ENCODE peak calls at places on chromosome 19, in six cellular contexts. F, S, B, Y, R and W are unnamed samples.
A peak's percentile ranks its signal among the peaks of the same experiment; 100 is the strongest.

GRCh38 chr19:42246869-42247630 is 4.6 kb upstream of the GSK3A start:
- DNase-seq in F (no peak), S (no peak), B (no peak), Y (no peak), R (no peak), W (no peak)

GRCh38 chr19:23698711-23699520 is 11.9 kb upstream of the ZNF675 start:
- DNase-seq in F (no peak), S (no peak), B (no peak), Y (no peak), R (no peak), W (no peak)

GRCh38 chr19:33348301-33349010 is 25.1 kb upstream of the CEBPG start:
- DNase-seq in F (no peak), S (peak; percentile 46), B (no peak), Y (no peak), R (no peak), W (no peak)

GRCh38 chr19:55652311-55653078 is 2.3 kb upstream of the U2AF2 start:
- DNase-seq in F (no peak), S (no peak), B (no peak), Y (no peak), R (no peak), W (no peak)

GRCh38 chr19:29660835-29661234 is 4.4 kb upstream of the PLEKHF1 start:
- DNase-seq in F (no peak), S (no peak), B (no peak), Y (no peak), R (no peak), W (no peak)

GRCh38 chr19:14006766-14007562 is 844 bp upstream of the RFX1 start:
- DNase-seq in F (no peak), S (no peak), B (no peak), Y (peak; percentile 98), R (peak; percentile 84), W (no peak)

GRCh38 chr19:33404916-33405315 is 31.4 kb downstream of the CEBPG start:
- DNase-seq in F (no peak), S (no peak), B (no peak), Y (no peak), R (no peak), W (no peak)

GRCh38 chr19:16379521-16380313 is 55.1 kb downstream of the KLF2 start:
- DNase-seq in F (no peak), S (no peak), B (no peak), Y (no peak), R (no peak), W (no peak)

GRCh38 chr19:7478843-7479227 is 10.0 kb downstream of the PEX11G start:
- DNase-seq in F (no peak), S (no peak), B (no peak), Y (no peak), R (no peak), W (no peak)

GRCh38 chr19:9881720-9882119 is 46.6 kb downstream of the PIN1 start:
- DNase-seq in F (no peak), S (no peak), B (no peak), Y (no peak), R (no peak), W (no peak)
- TF ChIP-seq TAF1 in F (no peak), S (no peak), B (no peak), Y (no peak), R (no peak), W (no peak)

GRCh38 chr19:15331419-15332310 is 674 bp downstream of the BRD4 start:
- DNase-seq in F (peak; percentile 50), S (no peak), B (no peak), Y (peak; percentile 60), R (peak; percentile 85), W (peak; percentile 54)
- TF ChIP-seq POLR2A in F (no peak), S (no peak), B (peak; percentile 58), Y (peak; percentile 24), R (no peak), W (peak; percentile 44)

DNA sequence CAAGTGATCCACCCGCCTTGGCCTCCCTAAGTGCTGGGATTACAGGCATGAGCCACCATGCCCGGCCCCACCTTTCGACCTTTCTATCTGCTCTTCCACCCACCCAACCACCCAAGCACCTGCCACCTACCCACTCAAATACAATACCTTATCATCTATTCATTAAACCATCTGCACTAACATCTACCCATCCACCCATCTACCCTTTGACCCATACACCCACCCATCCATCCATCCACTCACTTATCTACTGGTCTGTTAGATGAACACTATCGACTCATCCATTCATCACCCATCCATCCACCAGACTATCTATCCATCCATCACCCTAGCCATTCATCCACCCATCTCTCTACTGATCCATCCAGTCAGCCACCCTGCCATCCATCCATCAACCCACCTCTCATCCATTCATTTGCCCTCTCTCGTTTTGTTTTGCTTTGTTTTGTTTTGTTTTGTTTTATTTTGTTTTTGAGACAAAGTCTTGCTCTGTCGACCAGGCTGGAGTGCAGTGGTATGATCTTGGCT is 17.2 kb downstream of the EML2 start:
- DNase-seq in F (no peak), S (no peak), B (no peak), Y (no peak), R (no peak), W (no peak)
- TF ChIP-seq POLR2AphosphoS5 in F (no peak), S (no peak), B (no peak), Y (no peak), R (no peak), W (no peak)

GRCh38 chr19:21221653-21222052 is 79.8 kb downstream of the ZNF431 start:
- DNase-seq in F (no peak), S (no peak), B (no peak), Y (no peak), R (no peak), W (no peak)
- TF ChIP-seq TAF1 in F (no peak), S (no peak), B (no peak), Y (no peak), R (no peak), W (no peak)

GRCh38 chr19:18203408-18203862 is 407 bp downstream of the RAB3A start:
- DNase-seq in F (no peak), S (no peak), B (no peak), Y (no peak), R (peak; percentile 47), W (no peak)

GRCh38 chr19:18204394-18205179 is 745 bp upstream of the RAB3A start:
- DNase-seq in F (no peak), S (no peak), B (no peak), Y (peak; percentile 85), R (no peak), W (no peak)

GRCh38 chr19:18205180-18205915 is 1.5 kb upstream of the RAB3A start:
- DNase-seq in F (peak; percentile 72), S (no peak), B (no peak), Y (peak; percentile 67), R (peak; percentile 65), W (no peak)

GRCh38 chr19:18202759-18203407 is 959 bp downstream of the RAB3A start:
- DNase-seq in F (no peak), S (no peak), B (no peak), Y (peak; percentile 80), R (peak; percentile 54), W (no peak)

DNA sequence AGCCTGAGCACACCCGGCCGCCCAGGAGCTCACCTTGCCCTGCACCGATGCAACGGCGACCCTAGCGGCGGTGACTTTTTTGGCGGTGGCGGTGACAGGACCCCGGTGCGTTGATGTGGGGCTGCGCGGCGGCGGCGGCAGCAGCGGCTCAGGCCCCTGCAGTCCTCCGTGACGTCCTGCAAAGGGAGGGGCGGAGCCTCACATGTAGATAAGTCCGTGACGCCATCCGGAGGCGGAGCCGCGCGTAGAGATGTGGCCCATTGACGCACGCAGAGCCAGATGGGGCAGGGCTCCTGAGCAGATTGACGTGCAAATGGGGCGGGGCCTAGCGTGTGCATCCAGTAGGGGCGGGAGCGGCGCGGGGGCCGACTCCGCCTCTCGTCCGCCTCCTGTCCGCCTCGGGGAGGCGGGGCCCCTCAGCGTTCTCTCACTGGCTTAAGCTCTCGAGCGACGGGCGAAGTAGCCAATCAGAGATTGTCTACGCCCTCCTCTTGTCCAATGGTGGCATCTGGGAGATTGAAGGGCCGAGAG is at the start of gene RAB3A:
- DNase-seq in F (peak; percentile 98), S (peak; percentile 99), B (peak; percentile 99), Y (peak; percentile 97), R (peak; percentile 97), W (peak; percentile 98)
- TF ChIP-seq POLR2A in F (no peak), S (no peak), B (peak; percentile 47), Y (no peak), R (no peak), W (peak; percentile 30)

GRCh38 chr19:861756-862528 is 2.5 kb downstream of the CFD start:
- DNase-seq in F (no peak), S (peak; percentile 41), B (no peak), Y (peak; percentile 96), R (peak; percentile 94), W (peak; percentile 82)
- TF ChIP-seq POLR2AphosphoS5 in F (no peak), S (no peak), B (no peak), Y (peak; percentile 35), R (peak; percentile 34), W (no peak)

DNA sequence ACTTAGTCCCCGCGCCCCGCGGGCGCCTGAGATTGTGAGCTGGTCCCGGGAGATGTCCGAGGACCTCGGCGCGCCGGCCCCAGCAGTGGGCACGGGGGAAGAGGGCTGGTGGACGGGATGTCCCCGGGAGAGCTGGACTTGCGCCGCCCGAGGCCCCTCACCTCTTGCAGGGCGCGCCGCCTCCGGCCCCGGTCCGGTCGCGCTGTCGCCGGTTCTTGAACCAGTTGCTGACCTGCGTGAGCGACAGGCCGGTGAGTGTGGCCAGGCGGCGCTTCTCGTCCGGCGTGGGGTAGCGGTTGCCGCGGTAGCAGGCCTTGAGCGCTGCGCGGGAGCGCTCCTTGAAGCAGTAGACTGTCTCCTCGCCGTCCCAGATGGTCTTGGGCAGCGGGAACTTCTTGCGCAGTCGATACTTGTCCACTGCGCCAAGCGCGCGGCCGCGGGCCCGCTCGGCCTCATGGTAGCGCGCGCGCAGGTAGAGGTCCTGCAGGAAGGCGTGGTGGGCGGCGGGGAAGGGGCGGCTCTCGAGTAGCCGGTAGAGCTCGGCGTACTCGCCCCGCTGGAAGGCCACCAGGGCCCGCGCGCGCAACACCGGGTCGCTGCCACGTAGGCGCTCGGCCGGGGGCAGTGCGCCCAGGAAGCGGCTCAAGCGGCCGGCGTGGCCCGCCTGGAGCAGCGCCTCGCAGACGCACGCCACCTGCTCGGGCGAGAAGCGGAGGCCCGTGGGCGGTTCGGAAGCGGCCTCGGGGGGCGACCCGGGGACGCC is 990 bp downstream of the SIX5 start:
- DNase-seq in F (peak; percentile 64), S (peak; percentile 41), B (no peak), Y (peak; percentile 79), R (peak; percentile 67), W (peak; percentile 64)
- TF ChIP-seq TAF1 in F (no peak), S (peak; percentile 67), B (no peak), Y (peak; percentile 18), R (peak; percentile 15), W (no peak)

DNA sequence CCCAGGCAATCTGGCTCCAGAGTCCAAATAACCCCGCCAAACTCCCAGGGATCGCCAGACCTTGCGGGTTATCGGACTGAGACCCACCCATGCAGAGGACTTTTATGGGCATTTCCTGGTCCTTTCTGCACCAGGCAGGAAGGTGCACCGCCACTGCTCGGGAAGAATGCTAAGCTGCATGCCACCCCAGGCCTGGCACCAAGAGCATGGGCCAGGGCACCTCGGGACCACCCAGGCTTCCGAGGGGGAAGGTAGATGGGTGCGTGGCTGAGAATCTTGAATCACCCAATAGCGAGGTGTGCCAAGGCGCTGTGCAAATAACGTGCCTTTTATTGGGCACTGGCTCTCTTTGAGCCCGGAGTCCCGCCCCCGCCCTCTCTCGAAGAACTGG is 422 bp upstream of the ZNF575 start:
- DNase-seq in F (no peak), S (no peak), B (no peak), Y (no peak), R (no peak), W (no peak)
- TF ChIP-seq POLR2A in F (no peak), S (no peak), B (no peak), Y (no peak), R (no peak), W (no peak)

GRCh38 chr19:54041969-54042606 is 21.6 kb downstream of the VSTM1 start:
- DNase-seq in F (no peak), S (no peak), B (no peak), Y (no peak), R (peak; percentile 2), W (no peak)
- TF ChIP-seq POLR2AphosphoS5 in F (no peak), S (no peak), B (no peak), Y (no peak), R (no peak), W (no peak)